ENCODE peak calls at places on chromosomes 11 and 22, in five cellular contexts. Y, S, I, U and A are unnamed samples.

GRCh38 chr22:17562906-17563870 is at the start of gene SLC25A18:
- DNase-seq in I (no peak), Y (no peak), U (peak), S (no peak), A (peak)

GRCh38 chr11:81278986-81279385 is 1454.7 kb downstream of the FAM181B start:
- DNase-seq in I (no peak), U (no peak), S (no peak), Y (no peak), A (no peak)

GRCh38 chr11:93652161-93652597 is 9.3 kb upstream of the CEP295 start:
- DNase-seq in S (no peak), Y (peak), I (peak), U (peak), A (peak)

GRCh38 chr11:116438651-116439479 is 333.9 kb downstream of the BUD13 start:
- DNase-seq in I (no peak), Y (no peak), S (no peak), U (no peak), A (no peak)

GRCh38 chr11:47536925-47537324 is 16.0 kb downstream of the CELF1 start:
- DNase-seq in S (no peak), U (no peak), Y (no peak), I (no peak), A (no peak)

GRCh38 chr11:17473071-17473744 is 3.4 kb downstream of the ABCC8 start:
- DNase-seq in U (peak), I (no peak), S (peak), Y (peak), A (no peak)

GRCh38 chr11:106344392-106344791 is 266.9 kb downstream of the AASDHPPT start:
- DNase-seq in S (no peak), I (no peak), U (no peak), Y (peak), A (no peak)

GRCh38 chr11:60124802-60125432 is 36.5 kb downstream of the MS4A2 start:
- DNase-seq in Y (no peak), S (no peak), U (no peak), I (no peak), A (no peak)

GRCh38 chr11:7906481-7906880 is 24.6 kb downstream of the OR10A6 start:
- DNase-seq in U (no peak), S (no peak), Y (no peak), I (no peak), A (no peak)

GRCh38 chr11:60932605-60933346 is 8.5 kb downstream of the TMEM132A start:
- DNase-seq in Y (no peak), U (no peak), I (no peak), S (no peak), A (no peak)

GRCh38 chr22:38282397-38282796 is 9.6 kb upstream of the TMEM184B start:
- DNase-seq in U (peak), S (no peak), Y (peak), I (peak), A (no peak)

GRCh38 chr22:38172016-38172431 is 9.6 kb downstream of the PLA2G6 start:
- DNase-seq in S (no peak), U (no peak), I (no peak), Y (peak), A (no peak)

GRCh38 chr22:43860831-43861230 is 1.5 kb downstream of the SULT4A1 start:
- DNase-seq in S (no peak), Y (no peak), I (no peak), U (no peak), A (no peak)

GRCh38 chr22:20430641-20431519 is 6.7 kb downstream of the SCARF2 start:
- DNase-seq in S (no peak), U (peak), Y (no peak), I (peak), A (peak)

GRCh38 chr22:46425011-46425410 is 89.5 kb downstream of the TRMU start:
- DNase-seq in U (peak), I (peak), S (no peak), Y (peak), A (no peak)

GRCh38 chr11:1479678-1480118 is 6.9 kb downstream of the MOB2 start:
- DNase-seq in I (no peak), U (no peak), Y (no peak), S (no peak), A (no peak)

GRCh38 chr22:35498026-35498425 is 42.6 kb upstream of the RASD2 start:
- DNase-seq in U (peak), S (no peak), Y (peak), I (peak), A (no peak)

GRCh38 chr11:134098566-134099184 is 29.8 kb downstream of the JAM3 start:
- DNase-seq in I (no peak), S (no peak), U (no peak), Y (no peak), A (no peak)

GRCh38 chr22:20583471-20583922 is 76.1 kb downstream of the MED15 start:
- DNase-seq in U (no peak), I (no peak), S (no peak), Y (no peak), A (no peak)

GRCh38 chr11:11382858-11383532 is 29.9 kb upstream of the CSNK2A3 start:
- DNase-seq in S (no peak), U (peak), I (no peak), Y (no peak), A (no peak)

GRCh38 chr11:103433380-103433779 is 324.2 kb downstream of the DYNC2H1 start:
- DNase-seq in I (peak), U (peak), Y (peak), S (no peak), A (no peak)

GRCh38 chr22:45602824-45603301 is 68.8 kb upstream of the ATXN10 start:
- DNase-seq in U (peak), Y (no peak), S (no peak), I (peak), A (peak)

GRCh38 chr11:66330931-66331330 is 5.3 kb downstream of the RIN1 start:
- DNase-seq in Y (no peak), I (no peak), U (no peak), S (no peak), A (no peak)

GRCh38 chr11:45093761-45094455 is 52.5 kb upstream of the PRDM11 start:
- DNase-seq in U (no peak), I (no peak), Y (no peak), S (no peak), A (no peak)

GRCh38 chr11:6622261-6623171 is 3.3 kb upstream of the TPP1 start:
- DNase-seq in U (no peak), Y (no peak), S (no peak), I (no peak), A (no peak)

GRCh38 chr11:3056296-3057068 is 741 bp downstream of the CARS1 start:
- DNase-seq in U (no peak), I (no peak), Y (no peak), S (no peak), A (no peak)

GRCh38 chr22:24494535-24495364 is at the start of gene UPB1:
- DNase-seq in U (no peak), I (no peak), S (no peak), Y (no peak), A (no peak)

GRCh38 chr11:109865558-109866186 is 227.5 kb upstream of the ZC3H12C start:
- DNase-seq in Y (no peak), S (no peak), U (no peak), I (no peak), A (no peak)

GRCh38 chr11:111512296-111513239 is at the start of gene BTG4:
- DNase-seq in U (peak), I (peak), S (no peak), Y (no peak), A (no peak)

GRCh38 chr11:68297812-68298658 is 14.4 kb upstream of the LRP5 start:
- DNase-seq in U (peak), S (peak), Y (peak), I (peak), A (peak)

GRCh38 chr11:1179641-1180040 is 21.9 kb downstream of the MUC5AC start:
- DNase-seq in Y (no peak), I (no peak), S (no peak), U (no peak), A (no peak)

GRCh38 chr11:117657801-117658200 is 139.2 kb downstream of the DSCAML1 start:
- DNase-seq in U (no peak), S (no peak), I (no peak), Y (no peak), A (no peak)

GRCh38 chr11:117439256-117439655 is 111.6 kb downstream of the CEP164 start:
- DNase-seq in U (no peak), Y (no peak), S (no peak), I (no peak), A (no peak)

GRCh38 chr22:26568207-26568706 is 21.7 kb downstream of the TPST2 start:
- DNase-seq in U (peak), Y (peak), S (peak), I (peak), A (peak)

GRCh38 chr11:20137637-20138036 is 22.6 kb downstream of the DBX1 start:
- DNase-seq in Y (no peak), U (no peak), I (no peak), S (no peak), A (no peak)

GRCh38 chr11:30488304-30488998 is 97.7 kb downstream of the MPPED2 start:
- DNase-seq in Y (peak), S (no peak), I (no peak), U (peak), A (no peak)
- H3K4me3 ChIP-seq in Y (peak), S (no peak), I (no peak), U (no peak), A (no peak)

GRCh38 chr11:122795281-122795680 is 43.0 kb upstream of the CRTAM start:
- DNase-seq in S (no peak), I (no peak), Y (no peak), U (no peak), A (no peak)
- H4K91ac ChIP-seq in S (no peak), I (no peak), Y (no peak), U (no peak), A (no peak)

GRCh38 chr11:132876301-132877071 is 655.8 kb downstream of the OPCML start:
- DNase-seq in S (no peak), U (no peak), I (no peak), Y (no peak), A (no peak)
- H2BK120ac ChIP-seq in S (no peak), U (no peak), I (no peak), Y (peak), A (no peak)

DNA sequence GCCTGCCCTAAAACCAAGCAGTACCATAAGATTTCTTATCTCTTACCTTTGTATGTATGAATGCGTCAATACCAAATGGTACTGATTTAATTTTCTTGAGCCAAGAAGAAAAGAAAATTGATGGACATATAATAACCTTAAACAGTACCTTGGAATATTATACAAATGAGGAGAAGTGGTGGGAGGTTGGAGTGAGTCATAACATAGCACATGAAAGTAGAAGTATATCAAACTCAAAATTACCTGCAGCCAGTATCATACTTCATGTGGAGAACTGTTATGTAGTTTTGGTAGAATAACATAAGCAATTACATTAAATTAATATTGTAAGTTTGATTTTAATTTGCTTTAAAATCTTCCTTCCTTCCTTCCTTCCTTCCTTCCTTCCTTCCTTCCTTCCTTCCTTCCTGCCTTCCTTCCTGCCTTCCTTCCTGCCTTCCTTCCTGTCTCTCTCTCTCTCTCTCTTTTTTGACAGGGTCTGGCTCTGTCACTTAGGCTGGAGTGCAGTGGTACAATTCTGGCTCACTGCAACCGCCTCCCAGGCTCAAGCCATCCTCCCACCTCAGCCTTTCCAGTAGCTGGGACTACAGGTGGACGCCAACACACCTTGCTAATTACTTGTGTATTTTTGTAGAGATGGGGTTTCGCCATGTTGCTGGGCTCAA is 460.9 kb upstream of the CCDC90B start:
- DNase-seq in Y (no peak), S (no peak), U (no peak), I (no peak), A (no peak)
- H3K4me3 ChIP-seq in Y (no peak), S (no peak), U (no peak), I (no peak), A (no peak)

DNA sequence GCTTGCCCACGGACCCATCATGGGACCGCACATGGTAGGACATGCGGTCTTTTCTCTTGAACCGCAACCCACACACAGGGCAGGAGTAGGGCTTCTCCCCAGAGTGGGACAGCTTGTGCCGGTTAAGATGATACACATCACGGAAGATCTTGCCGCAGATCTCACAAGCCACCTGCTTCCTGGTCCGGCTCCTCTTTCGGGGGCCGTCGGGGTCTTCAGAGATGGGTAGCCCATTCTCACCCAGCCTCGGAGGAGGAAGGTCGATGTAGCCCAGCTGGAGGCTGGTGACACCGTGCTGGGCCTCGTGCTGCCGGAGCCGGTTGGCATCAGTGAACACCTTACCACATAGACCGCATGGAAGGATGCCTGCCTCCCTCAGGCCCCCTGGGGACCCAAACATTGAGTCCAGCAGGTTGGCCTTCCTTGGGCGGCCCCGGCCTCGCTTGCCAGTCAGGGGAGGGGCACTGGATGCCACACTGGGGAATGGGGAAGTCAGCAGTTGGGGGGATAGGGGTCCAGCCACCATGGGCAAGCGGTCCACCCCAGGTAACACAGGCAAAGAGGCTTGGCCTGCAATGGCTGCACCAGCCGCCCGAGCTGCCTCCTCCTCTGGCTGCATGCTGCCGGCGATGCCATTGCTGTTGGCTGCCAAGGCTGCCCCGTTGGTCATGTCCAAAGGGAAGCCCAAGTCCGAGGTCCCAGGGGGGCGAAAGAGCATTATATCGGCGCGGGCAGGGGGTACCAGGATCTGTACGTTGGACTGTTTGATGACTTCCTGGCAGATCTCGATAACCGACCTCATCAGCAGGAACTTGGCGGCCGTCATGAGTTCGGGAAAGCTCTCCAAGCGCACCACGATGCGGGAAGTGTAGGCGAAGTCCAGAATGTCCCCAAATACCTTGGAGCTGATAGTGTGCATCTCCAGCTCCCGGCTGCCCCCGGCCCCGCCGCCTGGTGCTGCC is 1.5 kb downstream of the PATZ1 start:
- DNase-seq in I (no peak), S (no peak), U (peak), Y (peak), A (peak)
- H4K91ac ChIP-seq in I (peak), S (peak), U (peak), Y (peak), A (peak)

GRCh38 chr11:128226106-128226716 is 361.1 kb downstream of the ETS1 start:
- DNase-seq in Y (no peak), S (no peak), U (no peak), I (no peak), A (no peak)
- H2BK120ac ChIP-seq in Y (no peak), S (no peak), U (no peak), I (peak), A (no peak)

GRCh38 chr11:64888761-64889511 is 10.5 kb upstream of the EHD1 start:
- DNase-seq in S (no peak), Y (no peak), I (peak), U (no peak), A (no peak)

GRCh38 chr11:64887234-64887756 is 8.9 kb upstream of the EHD1 start:
- DNase-seq in S (no peak), I (no peak), Y (no peak), U (no peak), A (no peak)

GRCh38 chr11:64888406-64888757 is 10.0 kb upstream of the EHD1 start:
- DNase-seq in I (no peak), Y (no peak), S (no peak), U (no peak), A (no peak)

GRCh38 chr11:64885367-64886286 is 7.2 kb upstream of the EHD1 start:
- DNase-seq in U (peak), S (no peak), Y (peak), I (peak), A (no peak)

DNA sequence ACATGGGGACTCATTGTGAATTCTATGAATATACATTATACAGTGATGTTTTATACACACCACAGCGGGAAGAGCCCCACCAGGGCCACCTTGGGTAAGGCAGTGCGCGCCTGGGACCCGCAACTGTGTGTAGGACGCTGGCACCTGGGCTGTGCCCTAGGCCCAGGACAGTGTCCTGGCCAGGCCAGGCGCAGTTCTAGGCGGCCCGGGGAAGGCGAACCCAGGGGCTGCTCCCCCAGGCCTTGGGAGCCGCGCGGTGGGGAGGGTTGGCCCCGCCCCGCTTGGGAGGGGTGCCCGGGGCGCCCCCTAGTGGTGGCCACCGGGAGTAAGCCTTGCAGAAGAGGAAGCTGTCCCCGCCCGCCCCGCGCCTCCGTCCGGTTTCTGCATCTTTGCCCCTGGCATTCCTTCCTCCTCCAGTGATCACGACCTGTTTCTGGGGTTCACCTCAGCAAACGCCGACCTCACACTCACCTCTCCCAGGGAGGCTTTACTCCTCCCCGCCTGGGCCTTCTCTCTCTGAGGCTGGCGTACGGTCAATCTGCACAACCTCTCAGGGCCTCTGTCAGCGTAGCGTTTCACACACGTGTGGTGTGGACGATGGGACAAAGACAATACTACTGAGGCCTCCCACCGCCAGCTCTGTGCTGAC is 9.5 kb upstream of the EHD1 start:
- DNase-seq in I (peak), S (peak), Y (no peak), U (peak), A (peak)
- H3K4me3 ChIP-seq in I (no peak), S (peak), Y (no peak), U (no peak), A (peak)

GRCh38 chr11:46307369-46307768 is 29.9 kb downstream of the CREB3L1 start:
- DNase-seq in Y (no peak), I (no peak), S (no peak), U (no peak), A (no peak)
- H4K91ac ChIP-seq in Y (no peak), I (peak), S (peak), U (no peak), A (no peak)

DNA sequence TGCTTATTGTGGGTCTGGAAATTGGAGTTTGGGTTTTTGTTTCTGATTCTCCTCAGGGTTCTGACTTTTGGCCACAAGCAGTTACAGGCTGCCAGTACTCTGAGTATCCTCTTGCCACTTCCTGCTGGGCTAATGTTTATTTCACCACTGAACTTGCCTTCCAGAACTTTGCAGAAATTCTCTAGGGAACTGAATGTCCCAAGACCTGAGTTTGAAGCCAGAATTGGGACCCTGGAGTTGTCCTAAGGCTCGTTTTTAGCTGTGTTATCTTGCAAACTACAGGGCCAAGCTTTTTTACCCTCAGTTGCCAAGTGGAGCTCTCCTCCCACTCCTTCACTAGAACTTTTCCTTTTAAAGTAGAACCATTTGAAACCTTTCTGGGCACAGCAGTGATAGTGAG is 89.9 kb downstream of the FAT3 start:
- DNase-seq in S (no peak), Y (no peak), I (no peak), U (peak), A (no peak)
- H2BK120ac ChIP-seq in S (peak), Y (no peak), I (no peak), U (no peak), A (no peak)

GRCh38 chr22:50056214-50056972 is 1.7 kb downstream of the TTLL8 start:
- DNase-seq in U (no peak), I (no peak), S (no peak), Y (no peak), A (no peak)

GRCh38 chr22:50057292-50057867 is 718 bp downstream of the TTLL8 start:
- DNase-seq in Y (peak), S (no peak), I (no peak), U (no peak), A (no peak)

GRCh38 chr22:50051930-50052329 is 6.2 kb downstream of the TTLL8 start:
- DNase-seq in I (no peak), U (no peak), S (no peak), Y (no peak), A (no peak)

GRCh38 chr22:50057868-50058311 is at the start of gene TTLL8:
- DNase-seq in I (no peak), Y (no peak), U (no peak), S (no peak), A (no peak)

GRCh38 chr22:50053861-50054260 is 4.2 kb downstream of the TTLL8 start:
- DNase-seq in U (no peak), I (no peak), Y (no peak), S (no peak), A (no peak)
- H3K4me3 ChIP-seq in U (no peak), I (no peak), Y (no peak), S (no peak), A (no peak)